ENCODE peak calls at places on chromosomes 12 and 14, in four cellular contexts. H is WTC11, Z is HepG2, J is K562. F is an unnamed sample.

GRCh38 chr12:63845726-63846125 is 1.2 kb downstream of the SRGAP1 start:
- DNase-seq in H (no peak), Z (peak), J (no peak), F (no peak)

GRCh38 chr12:15721716-15722115 is 67.5 kb downstream of the EPS8 start:
- DNase-seq in H (no peak), Z (no peak), J (no peak), F (no peak)

GRCh38 chr12:39441963-39442894 is 691 bp downstream of the KIF21A start:
- DNase-seq in H (peak), Z (peak), J (peak), F (peak)

GRCh38 chr12:71312767-71313375 is 126.7 kb upstream of the LGR5 start:
- DNase-seq in H (no peak), Z (no peak), J (no peak), F (no peak)

GRCh38 chr12:1815814-1816729 is 4.3 kb upstream of the LRTM2 start:
- DNase-seq in H (no peak), Z (peak), J (no peak), F (no peak)

GRCh38 chr12:117161460-117162166 is 28.7 kb downstream of the FBXO21 start:
- DNase-seq in H (no peak), Z (no peak), J (no peak), F (no peak)

GRCh38 chr14:64628940-64629403 is 75.3 kb upstream of the PLEKHG3 start:
- DNase-seq in H (no peak), Z (no peak), J (no peak), F (no peak)

GRCh38 chr14:81400202-81400678 is at the start of gene STON2:
- DNase-seq in H (no peak), Z (no peak), J (peak), F (peak)

GRCh38 chr12:107122452-107122958 is 29.2 kb upstream of the CRY1 start:
- DNase-seq in H (no peak), Z (no peak), J (no peak), F (no peak)

GRCh38 chr12:41333988-41334387 is 145.9 kb downstream of the PDZRN4 start:
- DNase-seq in H (no peak), Z (no peak), J (no peak), F (no peak)

GRCh38 chr14:37197421-37198272 is at the start of gene MIPOL1:
- DNase-seq in H (peak), Z (peak), J (peak), F (peak)

GRCh38 chr14:24178399-24179178 is 6.7 kb downstream of the REC8 start:
- DNase-seq in H (no peak), Z (no peak), J (no peak), F (no peak)

GRCh38 chr14:24177041-24177825 is 5.4 kb downstream of the REC8 start:
- DNase-seq in H (no peak), Z (no peak), J (no peak), F (no peak)

GRCh38 chr14:24179294-24179960 is 7.5 kb downstream of the REC8 start:
- DNase-seq in H (no peak), Z (no peak), J (no peak), F (no peak)

GRCh38 chr14:24177928-24178327 is 6.0 kb downstream of the REC8 start:
- DNase-seq in H (no peak), Z (no peak), J (no peak), F (no peak)

GRCh38 chr14:24176599-24176998 is 4.7 kb downstream of the REC8 start:
- DNase-seq in H (no peak), Z (no peak), J (no peak), F (no peak)
- TF ChIP-seq ELF4 in H (no peak), Z (no peak), J (no peak), F (no peak)

DNA sequence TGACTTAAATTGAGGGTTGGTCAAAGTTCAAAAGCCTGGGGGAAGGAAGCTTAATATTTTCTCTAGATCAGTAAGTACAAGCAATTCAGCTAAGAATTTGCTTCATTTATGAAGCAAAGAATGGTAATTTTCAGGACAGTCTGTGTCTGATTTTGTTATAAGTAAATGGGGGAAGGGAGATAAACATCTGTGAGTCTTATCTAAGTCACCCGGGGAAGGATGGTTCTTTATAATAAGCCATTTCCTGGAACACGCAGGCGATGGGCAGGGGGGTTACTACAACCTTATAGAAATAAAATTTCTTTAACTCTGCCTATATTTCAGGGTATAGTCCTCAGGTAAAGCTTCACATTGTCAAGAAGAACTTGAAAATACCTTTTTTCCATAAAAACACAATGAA is 42.9 kb downstream of the HELB start:
- DNase-seq in H (no peak), Z (no peak), J (peak), F (no peak)
- TF ChIP-seq ELF4 in H (no peak), Z (no peak), J (no peak), F (no peak)

GRCh38 chr14:75277000-75277795 is 1.4 kb upstream of the FOS start:
- DNase-seq in H (peak), Z (peak), J (peak), F (peak)
- TF ChIP-seq ELF4 in H (no peak), Z (no peak), J (no peak), F (no peak)

GRCh38 chr14:95769976-95770375 is 56.1 kb upstream of the TCL1A start:
- DNase-seq in H (no peak), Z (no peak), J (no peak), F (no peak)
- TF ChIP-seq ELF4 in H (no peak), Z (no peak), J (no peak), F (no peak)

F was measured in HEK293T.